ENCODE peak calls at places on chromosome 10, in six cellular contexts. O is Panc1, V is cardiac muscle cell, A is breast epithelium, G is thoracic aorta, D is transverse colon. X is an unnamed sample. For H3K4me1, the result is how much of the 10 kb centered on the place peaks cover.

GRCh38 chr10:116740971-116741370 is 1.4 kb downstream of the HSPA12A start:
- DNase-seq in V (no peak), A (no peak), O (no peak), D (no peak), G (no peak), X (no peak)

GRCh38 chr10:93173867-93174845 is 100.5 kb downstream of the CYP26A1 start:
- DNase-seq in G (no peak), D (peak), A (no peak), O (no peak), V (no peak), X (no peak)

GRCh38 chr10:87000491-87000890 is 19.6 kb upstream of the FAM25A start:
- DNase-seq in O (no peak), G (no peak), D (no peak), A (no peak), V (no peak), X (no peak)

GRCh38 chr10:95626468-95626867 is 30.0 kb downstream of the ALDH18A1 start:
- DNase-seq in A (no peak), V (no peak), D (no peak), G (no peak), O (no peak), X (no peak)

GRCh38 chr10:86411281-86411841 is 44.8 kb upstream of the GRID1 start:
- DNase-seq in A (no peak), G (no peak), V (peak), O (no peak), D (no peak), X (no peak)

GRCh38 chr10:73096041-73096451 is 620 bp downstream of the P4HA1 start:
- DNase-seq in A (peak), G (no peak), O (no peak), D (peak), V (peak), X (no peak)

GRCh38 chr10:13921941-13922340 is 335.2 kb downstream of the PRPF18 start:
- DNase-seq in D (no peak), V (no peak), A (no peak), O (no peak), G (no peak), X (no peak)

GRCh38 chr10:18610517-18610916 is 40.9 kb downstream of the NSUN6 start:
- DNase-seq in G (no peak), D (peak), A (no peak), V (no peak), O (peak), X (no peak)

GRCh38 chr10:112969542-112969941 is 19.5 kb downstream of the TCF7L2 start:
- DNase-seq in O (no peak), D (peak), A (no peak), V (no peak), G (no peak), X (no peak)

GRCh38 chr10:110414563-110415309 is 83.0 kb upstream of the DUSP5 start:
- DNase-seq in G (no peak), V (no peak), D (peak), A (peak), O (no peak), X (peak)

GRCh38 chr10:94214497-94214896 is 148.2 kb downstream of the NOC3L start:
- DNase-seq in D (no peak), A (no peak), V (no peak), O (no peak), G (no peak), X (no peak)

GRCh38 chr10:79155301-79156081 is 86.7 kb downstream of the ZMIZ1 start:
- DNase-seq in V (no peak), D (no peak), O (no peak), G (no peak), A (no peak), X (peak)

GRCh38 chr10:30691601-30692015 is 62.1 kb upstream of the LYZL2 start:
- DNase-seq in O (no peak), V (no peak), G (no peak), A (no peak), D (no peak), X (no peak)

GRCh38 chr10:44261710-44262455 is 123.0 kb downstream of the CXCL12 start:
- DNase-seq in V (peak), A (no peak), G (no peak), D (no peak), O (no peak), X (no peak)

GRCh38 chr10:55274367-55274766 is 473.3 kb upstream of the PCDH15 start:
- DNase-seq in O (no peak), A (no peak), D (no peak), V (no peak), G (no peak), X (no peak)

GRCh38 chr10:124740374-124741280 is 3.6 kb downstream of the FAM53B start:
- DNase-seq in O (no peak), D (peak), V (no peak), A (no peak), G (no peak), X (peak)

GRCh38 chr10:48442809-48443177 is 136.3 kb downstream of the MAPK8 start:
- DNase-seq in G (no peak), V (no peak), D (no peak), A (no peak), O (no peak), X (no peak)

GRCh38 chr10:75115137-75115536 is 3.7 kb downstream of the SAMD8 start:
- DNase-seq in A (no peak), O (no peak), V (no peak), G (no peak), D (no peak), X (no peak)

GRCh38 chr10:31698169-31698890 is 230.3 kb downstream of the ARHGAP12 start:
- DNase-seq in V (no peak), G (no peak), D (peak), A (no peak), O (no peak), X (peak)

GRCh38 chr10:9302142-9302746 is 1247.8 kb downstream of the GATA3 start:
- DNase-seq in A (no peak), V (peak), G (no peak), D (no peak), O (peak), X (no peak)

GRCh38 chr10:80455461-80456345 is 1.6 kb downstream of the TSPAN14 start:
- DNase-seq in A (no peak), D (no peak), O (no peak), G (no peak), V (no peak), X (no peak)

GRCh38 chr10:59331661-59332060 is 30.7 kb downstream of the FAM13C start:
- DNase-seq in V (no peak), G (no peak), O (no peak), A (no peak), D (no peak), X (no peak)

GRCh38 chr10:20970044-20970443 is 72.9 kb upstream of the NEBL start:
- DNase-seq in O (peak), D (no peak), V (no peak), A (no peak), G (no peak), X (no peak)

GRCh38 chr10:62817120-62817762 is 1.1 kb upstream of the EGR2 start:
- DNase-seq in G (no peak), A (peak), D (peak), V (peak), O (no peak), X (peak)

GRCh38 chr10:113603057-113603777 is 50.4 kb downstream of the HABP2 start:
- DNase-seq in G (no peak), O (no peak), D (no peak), V (no peak), A (no peak), X (no peak)

GRCh38 chr10:115657161-115657850 is 564.1 kb downstream of the ATRNL1 start:
- DNase-seq in A (no peak), O (peak), V (no peak), D (no peak), G (no peak), X (no peak)

GRCh38 chr10:125201791-125202622 is 41.6 kb upstream of the CTBP2 start:
- DNase-seq in G (no peak), V (no peak), O (no peak), A (peak), D (no peak), X (peak)

GRCh38 chr10:104123397-104123796 is 1.4 kb downstream of the SFR1 start:
- DNase-seq in D (no peak), A (no peak), O (no peak), V (no peak), G (no peak), X (no peak)

GRCh38 chr10:114313139-114313538 is 74.1 kb downstream of the VWA2 start:
- DNase-seq in V (no peak), O (no peak), A (no peak), D (no peak), G (no peak), X (no peak)

GRCh38 chr10:113062977-113063967 is 113.2 kb downstream of the TCF7L2 start:
- DNase-seq in V (peak), D (no peak), G (no peak), O (no peak), A (no peak), X (no peak)

GRCh38 chr10:124138195-124138882 is 44.9 kb upstream of the CHST15 start:
- DNase-seq in G (no peak), D (no peak), V (no peak), A (peak), O (no peak), X (peak)

GRCh38 chr10:73910764-73911552 is at the start of gene PLAU:
- DNase-seq in A (no peak), V (peak), D (peak), G (no peak), O (no peak), X (peak)

GRCh38 chr10:31261502-31262311 is 57.3 kb upstream of the ZEB1 start:
- DNase-seq in V (no peak), A (no peak), D (no peak), G (no peak), O (no peak), X (no peak)

GRCh38 chr10:88027570-88027969 is 164.1 kb downstream of the PTEN start:
- DNase-seq in V (no peak), O (no peak), A (peak), G (no peak), D (peak), X (peak)

DNA sequence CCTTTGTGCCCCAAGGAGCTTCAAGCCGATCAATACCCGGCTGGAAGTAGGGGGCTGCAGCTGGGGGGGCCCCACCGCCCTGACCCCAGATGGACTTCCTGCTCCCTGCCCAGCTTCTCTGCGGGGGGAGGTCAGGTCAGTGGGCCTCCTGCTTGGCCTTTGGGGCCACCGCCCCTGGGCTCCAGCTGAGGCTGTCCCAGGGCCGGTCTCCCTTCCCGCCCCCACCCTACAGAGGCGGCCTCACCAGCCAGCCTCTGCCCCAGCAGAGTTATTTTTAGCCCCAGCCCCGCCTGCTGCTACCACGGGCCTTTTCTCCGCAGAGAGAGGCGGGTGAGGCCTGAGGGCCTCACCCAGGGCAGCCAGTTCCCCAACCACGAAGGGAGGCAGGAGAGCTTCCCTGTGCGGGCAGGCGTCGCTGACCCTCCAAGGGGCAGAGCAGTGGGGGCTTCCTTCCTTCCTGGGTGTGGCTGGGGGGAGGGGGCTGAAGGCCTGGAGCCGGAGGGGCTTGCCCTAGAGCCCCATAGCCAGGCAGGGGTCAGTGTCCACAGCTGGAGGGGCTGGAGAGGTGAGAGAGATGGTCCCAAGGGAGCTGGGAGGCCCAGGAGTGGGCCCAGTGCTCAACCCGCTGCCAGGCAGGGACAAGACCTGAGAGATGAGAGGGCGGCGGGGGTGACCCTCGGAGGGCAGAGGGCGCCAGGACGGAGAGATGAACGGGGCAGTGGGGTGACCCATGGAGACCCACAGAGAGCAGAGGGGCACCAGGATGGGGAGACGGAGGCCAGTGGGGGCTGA is 24.6 kb downstream of the PWWP2B start:
- DNase-seq in A (peak), O (no peak), G (peak), V (peak), D (peak), X (peak)
- H3K4me1 ChIP-seq in A (under half), O (half or more), G (under half), V (under half), D (half or more), X (under half)

GRCh38 chr10:33273295-33274002 is 61.0 kb downstream of the NRP1 start:
- DNase-seq in D (peak), O (peak), G (peak), A (peak), V (peak), X (peak)
- TF ChIP-seq CTCF in D (no peak), O (no peak), G (no peak), A (no peak), V (peak), X (peak)

GRCh38 chr10:51698473-51699063 is 827 bp downstream of the CSTF2T start:
- DNase-seq in V (no peak), G (no peak), O (no peak), A (no peak), D (no peak), X (no peak)
- H3K27ac ChIP-seq in V (peak), G (peak), O (peak), A (peak), D (peak), X (peak)

GRCh38 chr10:43039629-43040481 is 37.0 kb upstream of the RET start:
- DNase-seq in G (no peak), V (no peak), D (no peak), A (no peak), O (no peak), X (no peak)
- H3K4me1 ChIP-seq in G (under half), V (under half), D (under half), A (under half), O (under half), X (under half)

X was measured in ascending aorta.